ENCODE peak calls at places on chromosomes 7 and 10, in four cellular contexts. One of them, this sample, is unnamed.

GRCh38 chr10:52855546-52856325 is 83.2 kb upstream of the MBL2 start:
- DNase-seq in OCI-LY7: no peak
- DNase-seq in neural progenitor cell: no peak
- DNase-seq in GM23338: no peak
- DNase-seq in this sample: no peak

GRCh38 chr10:73967022-73967429 is 30.9 kb upstream of the VCL start:
- DNase-seq in OCI-LY7: no peak
- DNase-seq in neural progenitor cell: peak
- DNase-seq in GM23338: peak
- DNase-seq in this sample: no peak

GRCh38 chr10:62250594-62251198 is 17.9 kb downstream of the RTKN2 start:
- DNase-seq in GM23338: no peak
- DNase-seq in neural progenitor cell: no peak
- DNase-seq in OCI-LY7: no peak
- DNase-seq in this sample: peak

GRCh38 chr10:33473688-33474087 is 139.2 kb upstream of the NRP1 start:
- DNase-seq in neural progenitor cell: no peak
- DNase-seq in GM23338: no peak
- DNase-seq in OCI-LY7: no peak
- DNase-seq in this sample: no peak

GRCh38 chr10:135601-136464 is 578 bp downstream of the ZMYND11 start:
- DNase-seq in OCI-LY7: peak
- DNase-seq in neural progenitor cell: peak
- DNase-seq in GM23338: peak
- DNase-seq in this sample: peak

GRCh38 chr10:88253120-88253519 is 330.0 kb downstream of the RNLS start:
- DNase-seq in neural progenitor cell: no peak
- DNase-seq in OCI-LY7: no peak
- DNase-seq in GM23338: no peak
- DNase-seq in this sample: no peak

GRCh38 chr10:76352300-76352699 is 920.9 kb downstream of the LRMDA start:
- DNase-seq in neural progenitor cell: no peak
- DNase-seq in GM23338: no peak
- DNase-seq in OCI-LY7: no peak
- DNase-seq in this sample: peak

GRCh38 chr7:139714163-139714901 is 63.5 kb downstream of the HIPK2 start:
- DNase-seq in OCI-LY7: no peak
- DNase-seq in GM23338: no peak
- DNase-seq in neural progenitor cell: peak
- DNase-seq in this sample: no peak

GRCh38 chr10:33001908-33002492 is 44.0 kb upstream of the ITGB1 start:
- DNase-seq in OCI-LY7: no peak
- DNase-seq in GM23338: no peak
- DNase-seq in neural progenitor cell: no peak
- DNase-seq in this sample: no peak

GRCh38 chr10:18233775-18234174 is 93.6 kb downstream of the CACNB2 start:
- DNase-seq in GM23338: peak
- DNase-seq in neural progenitor cell: peak
- DNase-seq in OCI-LY7: no peak
- DNase-seq in this sample: no peak

GRCh38 chr10:26043469-26043868 is 109.4 kb downstream of the MYO3A start:
- DNase-seq in GM23338: no peak
- DNase-seq in OCI-LY7: no peak
- DNase-seq in neural progenitor cell: no peak
- DNase-seq in this sample: no peak

GRCh38 chr7:153324094-153324493 is 564.5 kb downstream of the ACTR3B start:
- DNase-seq in GM23338: no peak
- DNase-seq in OCI-LY7: no peak
- DNase-seq in neural progenitor cell: no peak
- DNase-seq in this sample: no peak

GRCh38 chr7:127057918-127058317 is 194.8 kb downstream of the GRM8 start:
- DNase-seq in neural progenitor cell: no peak
- DNase-seq in GM23338: no peak
- DNase-seq in OCI-LY7: no peak
- DNase-seq in this sample: no peak

GRCh38 chr10:78247821-78248220 is 214.2 kb downstream of the RPS24 start:
- DNase-seq in neural progenitor cell: no peak
- DNase-seq in GM23338: no peak
- DNase-seq in OCI-LY7: no peak
- DNase-seq in this sample: no peak

GRCh38 chr10:132043861-132044695 is 21.7 kb upstream of the JAKMIP3 start:
- DNase-seq in OCI-LY7: peak
- DNase-seq in GM23338: no peak
- DNase-seq in neural progenitor cell: no peak
- DNase-seq in this sample: no peak

GRCh38 chr7:91045626-91046025 is 218.6 kb upstream of the FZD1 start:
- DNase-seq in GM23338: no peak
- DNase-seq in neural progenitor cell: no peak
- DNase-seq in OCI-LY7: no peak
- DNase-seq in this sample: no peak

GRCh38 chr10:110354322-110354766 is 49.6 kb upstream of the SMNDC1 start:
- DNase-seq in GM23338: peak
- DNase-seq in neural progenitor cell: peak
- DNase-seq in OCI-LY7: peak
- DNase-seq in this sample: peak
- H2AFZ ChIP-seq in GM23338: peak
- H2AFZ ChIP-seq in neural progenitor cell: no peak
- H2AFZ ChIP-seq in OCI-LY7: peak
- H2AFZ ChIP-seq in this sample: peak

DNA sequence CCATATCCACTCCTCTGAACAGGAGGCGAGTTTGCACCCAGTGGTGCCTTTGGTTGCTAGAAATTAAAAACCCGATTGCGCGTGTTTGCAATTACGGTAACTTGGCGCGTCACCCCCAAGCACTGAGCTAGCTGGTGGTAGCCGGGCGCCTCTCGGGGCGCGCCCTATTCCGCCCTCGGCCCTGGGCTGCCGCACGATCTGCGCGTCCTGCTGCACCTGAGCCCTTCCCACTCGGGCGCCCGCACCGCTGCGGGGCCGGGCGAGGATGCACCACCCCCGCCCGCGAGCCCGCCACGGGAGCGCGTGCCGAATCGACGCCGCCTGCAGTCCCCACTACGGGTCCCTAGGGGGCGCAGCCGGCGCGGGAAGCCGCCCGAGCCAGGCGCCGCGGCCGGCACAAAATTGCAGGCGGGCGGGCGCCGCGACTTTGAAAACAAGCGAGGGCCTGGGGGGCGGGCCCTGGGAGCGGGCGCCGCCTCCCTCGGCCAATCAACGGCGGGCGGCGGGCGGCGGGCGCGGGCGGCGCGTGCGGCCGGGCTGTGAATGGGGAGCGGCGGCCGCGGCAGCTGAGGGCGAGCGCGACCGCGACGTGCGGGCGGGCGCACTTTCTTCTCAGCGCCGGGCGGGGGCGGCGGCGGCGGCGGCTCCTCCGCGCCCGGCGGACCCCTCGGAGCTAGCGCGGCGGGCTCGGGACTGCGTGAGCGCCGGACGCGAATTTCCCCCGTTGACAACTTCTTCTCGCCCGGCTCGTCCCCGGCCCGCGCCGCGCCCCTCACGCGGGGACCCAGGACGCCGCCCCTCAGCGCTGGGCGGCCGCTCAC is at the start of gene SDK1:
- DNase-seq in neural progenitor cell: peak
- DNase-seq in GM23338: peak
- DNase-seq in OCI-LY7: peak
- DNase-seq in this sample: peak
- H3K4me3 ChIP-seq in neural progenitor cell: peak
- H3K4me3 ChIP-seq in GM23338: peak
- H3K4me3 ChIP-seq in OCI-LY7: peak
- H3K4me3 ChIP-seq in this sample: peak

DNA sequence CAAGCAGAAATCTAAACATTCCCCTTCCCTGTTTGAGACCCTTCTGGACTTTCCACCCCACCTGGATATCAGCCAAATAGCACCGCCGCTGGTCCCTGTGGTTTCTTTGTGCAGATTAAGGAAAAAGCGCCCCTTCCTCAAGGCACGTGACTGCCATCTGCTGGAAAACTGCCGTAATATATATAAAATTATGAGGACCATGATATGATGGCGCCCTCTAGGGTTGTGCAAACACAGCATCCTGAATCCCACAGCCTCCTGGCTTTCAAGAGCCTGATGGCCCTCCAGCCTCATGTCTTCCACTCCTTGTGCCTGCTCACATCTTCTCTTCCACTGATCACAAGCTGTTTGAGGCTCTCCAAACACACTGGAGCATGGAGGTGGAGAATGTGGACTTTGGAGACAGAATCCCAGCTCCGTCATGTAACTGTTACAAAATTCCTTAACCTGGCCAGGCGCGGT is 121.3 kb downstream of the MYL10 start:
- DNase-seq in GM23338: peak
- DNase-seq in neural progenitor cell: peak
- DNase-seq in OCI-LY7: peak
- DNase-seq in this sample: peak
- TF ChIP-seq EZH2phosphoT487 in GM23338: no peak
- TF ChIP-seq EZH2phosphoT487 in neural progenitor cell: no peak
- TF ChIP-seq EZH2phosphoT487 in OCI-LY7: no peak
- TF ChIP-seq EZH2phosphoT487 in this sample: no peak

GRCh38 chr7:43735403-43735801 is 6.1 kb upstream of the COA1 start:
- DNase-seq in OCI-LY7: no peak
- DNase-seq in neural progenitor cell: no peak
- DNase-seq in GM23338: no peak
- DNase-seq in this sample: no peak
- H2AFZ ChIP-seq in OCI-LY7: no peak
- H2AFZ ChIP-seq in neural progenitor cell: no peak
- H2AFZ ChIP-seq in GM23338: no peak
- H2AFZ ChIP-seq in this sample: no peak

DNA sequence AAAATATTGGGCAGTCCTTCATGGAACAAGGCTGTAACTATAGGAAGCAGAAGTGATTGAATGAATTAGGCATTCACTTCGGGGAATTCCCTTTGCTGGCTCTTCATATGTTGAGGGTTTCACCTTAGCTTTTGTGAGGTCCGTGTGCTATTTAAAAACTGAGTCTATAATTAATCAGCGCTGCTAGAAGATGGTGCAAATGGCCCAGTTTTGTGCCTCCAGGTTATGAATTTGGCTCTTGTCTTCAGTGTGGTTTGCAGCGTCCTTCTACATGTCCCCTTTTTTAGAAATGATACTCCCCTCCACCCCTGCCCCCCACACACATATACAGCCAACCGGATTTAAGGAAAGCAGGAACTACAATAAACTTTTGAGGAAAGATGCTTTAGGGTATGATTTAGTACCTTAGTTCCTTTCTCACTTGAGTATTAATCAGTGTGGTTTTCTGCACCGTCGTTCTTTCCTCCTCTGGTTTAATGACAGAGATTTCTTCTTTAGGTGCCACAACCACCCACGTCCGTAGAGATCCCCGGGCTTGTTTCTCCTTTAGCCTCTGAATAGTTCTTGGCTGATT is 110.6 kb upstream of the SAMD8 start:
- DNase-seq in OCI-LY7: peak
- DNase-seq in neural progenitor cell: no peak
- DNase-seq in GM23338: no peak
- DNase-seq in this sample: no peak
- H3K4me3 ChIP-seq in OCI-LY7: no peak
- H3K4me3 ChIP-seq in neural progenitor cell: no peak
- H3K4me3 ChIP-seq in GM23338: no peak
- H3K4me3 ChIP-seq in this sample: no peak

DNA sequence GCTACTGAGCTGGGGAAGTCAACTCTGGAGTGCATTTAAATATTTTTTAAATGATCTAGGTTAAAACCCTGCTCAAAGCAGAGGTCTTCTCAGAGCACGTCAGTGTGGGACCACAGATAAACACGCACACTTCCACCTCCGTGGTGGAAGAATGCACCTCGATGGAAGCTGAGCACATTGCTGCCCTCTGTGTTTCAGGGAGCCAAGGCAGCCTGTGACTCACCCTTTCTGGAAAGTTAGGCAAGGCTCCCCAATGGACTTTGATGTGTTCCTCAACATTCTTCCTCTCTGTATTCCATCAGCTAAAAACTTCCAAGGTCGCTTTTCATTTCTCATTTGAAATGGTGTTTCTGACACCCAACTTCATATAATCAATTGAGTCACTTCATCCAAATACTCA is 170.8 kb upstream of the KMT2E start:
- DNase-seq in neural progenitor cell: no peak
- DNase-seq in GM23338: no peak
- DNase-seq in OCI-LY7: no peak
- DNase-seq in this sample: peak
- TF ChIP-seq EZH2phosphoT487 in neural progenitor cell: no peak
- TF ChIP-seq EZH2phosphoT487 in GM23338: no peak
- TF ChIP-seq EZH2phosphoT487 in OCI-LY7: no peak
- TF ChIP-seq EZH2phosphoT487 in this sample: no peak

DNA sequence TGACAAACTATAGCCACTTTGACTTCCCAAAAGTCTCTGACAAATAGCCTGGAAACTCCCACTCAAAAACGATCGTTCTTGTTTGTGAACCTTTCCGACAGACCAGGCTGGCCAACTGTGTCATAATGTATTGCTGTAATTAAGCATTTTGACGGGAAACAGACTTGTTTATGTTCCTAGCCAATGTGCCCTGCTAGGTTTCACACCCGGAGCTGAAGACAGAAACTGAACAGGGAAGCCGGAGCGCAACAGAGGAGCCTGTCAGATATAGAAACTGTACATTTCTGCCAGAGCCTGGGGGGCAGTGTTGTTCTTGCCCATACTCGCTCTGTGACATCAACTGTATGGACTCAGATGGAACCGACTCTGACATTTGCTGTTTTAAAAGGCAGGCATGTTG is 55.3 kb upstream of the C7orf33 start:
- DNase-seq in GM23338: no peak
- DNase-seq in neural progenitor cell: no peak
- DNase-seq in OCI-LY7: peak
- DNase-seq in this sample: no peak
- H2AFZ ChIP-seq in GM23338: peak
- H2AFZ ChIP-seq in neural progenitor cell: no peak
- H2AFZ ChIP-seq in OCI-LY7: no peak
- H2AFZ ChIP-seq in this sample: peak

This sample was measured in GM23248.